ENCODE peak calls at places on chromosomes 12 and 14, in seven cellular contexts. C is A549, I is stomach, Y is H1, R is Peyer's patch, A is breast epithelium, Z is IMR-90. Q is an unnamed sample.

GRCh38 chr14:78327426-78328210 is 157.4 kb downstream of the NRXN3 start:
- DNase-seq in Z (no peak), Y (no peak), A (no peak), I (no peak), C (no peak), R (no peak), Q (no peak)

GRCh38 chr12:69929531-69929930 is 104.5 kb downstream of the MYRFL start:
- DNase-seq in Z (peak), R (no peak), C (no peak), Y (no peak), I (no peak), A (no peak), Q (no peak)

GRCh38 chr14:67485501-67486095 is 2.9 kb downstream of the TMEM229B start:
- DNase-seq in A (no peak), Z (no peak), R (no peak), Y (no peak), C (no peak), I (no peak), Q (no peak)

GRCh38 chr12:75720807-75721206 is 209.4 kb upstream of the KRR1 start:
- DNase-seq in A (peak), C (no peak), R (no peak), I (peak), Y (no peak), Z (no peak), Q (no peak)

GRCh38 chr12:103877934-103878510 is 37.0 kb upstream of the NT5DC3 start:
- DNase-seq in Z (peak), Y (peak), A (peak), C (peak), R (no peak), I (peak), Q (peak)

GRCh38 chr14:76673261-76673660 is 88.0 kb upstream of the VASH1 start:
- DNase-seq in R (no peak), C (no peak), Z (no peak), Y (peak), I (no peak), A (no peak), Q (no peak)

GRCh38 chr14:53510281-53510912 is 357.3 kb upstream of the DDHD1 start:
- DNase-seq in C (no peak), I (no peak), Z (no peak), Y (no peak), R (no peak), A (no peak), Q (no peak)

GRCh38 chr12:47741340-47741703 is 16.0 kb upstream of the ENDOU start:
- DNase-seq in Z (no peak), R (peak), I (peak), A (peak), C (no peak), Y (no peak), Q (peak)

GRCh38 chr12:54680374-54680773 is 32.2 kb upstream of the DCD start:
- DNase-seq in Y (peak), C (peak), I (peak), R (no peak), Z (peak), A (no peak), Q (no peak)

GRCh38 chr14:105006831-105007592 is 13.9 kb downstream of the CDCA4 start:
- DNase-seq in Y (no peak), Z (no peak), C (no peak), I (no peak), A (no peak), R (no peak), Q (no peak)

GRCh38 chr12:62600038-62600437 is 133.4 kb downstream of the MON2 start:
- DNase-seq in A (no peak), C (peak), Z (no peak), R (no peak), I (no peak), Y (no peak), Q (no peak)

GRCh38 chr14:101865288-101865687 is 99.1 kb upstream of the DYNC1H1 start:
- DNase-seq in A (no peak), I (no peak), R (no peak), Z (no peak), Y (no peak), C (no peak), Q (no peak)

GRCh38 chr12:107223816-107224215 is 130.5 kb upstream of the CRY1 start:
- DNase-seq in Y (no peak), Z (peak), C (peak), I (no peak), A (no peak), R (no peak), Q (no peak)

GRCh38 chr12:57694459-57695019 is 607 bp downstream of the OS9 start:
- DNase-seq in Y (no peak), C (no peak), A (no peak), Z (no peak), R (no peak), I (no peak), Q (no peak)

GRCh38 chr14:88271205-88271604 is 51.9 kb downstream of the KCNK10 start:
- DNase-seq in I (no peak), A (no peak), R (no peak), C (no peak), Y (no peak), Z (no peak), Q (no peak)

GRCh38 chr12:57342207-57342691 is 88.6 kb downstream of the R3HDM2 start:
- DNase-seq in I (no peak), A (no peak), R (no peak), C (peak), Y (peak), Z (peak), Q (peak)

GRCh38 chr12:103547929-103548328 is 39.1 kb upstream of the STAB2 start:
- DNase-seq in I (no peak), C (no peak), Z (no peak), A (no peak), Y (no peak), R (no peak), Q (no peak)

GRCh38 chr12:93812616-93813015 is 135.4 kb downstream of the CRADD start:
- DNase-seq in A (no peak), I (no peak), Y (no peak), C (no peak), Z (no peak), R (no peak), Q (no peak)

GRCh38 chr12:92509156-92509758 is 193.5 kb upstream of the PLEKHG7 start:
- DNase-seq in A (no peak), I (no peak), Y (no peak), Z (no peak), R (no peak), C (no peak), Q (no peak)

GRCh38 chr12:70994217-70994788 is 73.8 kb upstream of the PTPRR start:
- DNase-seq in I (no peak), A (no peak), Y (no peak), Z (peak), R (no peak), C (no peak), Q (no peak)

GRCh38 chr14:31961881-31962280 is 115.2 kb upstream of the ARHGAP5 start:
- DNase-seq in Z (no peak), Y (no peak), A (no peak), I (no peak), C (no peak), R (no peak), Q (no peak)

GRCh38 chr14:22888662-22889061 is 5.6 kb downstream of the REM2 start:
- DNase-seq in Y (no peak), C (no peak), Z (no peak), A (no peak), I (no peak), R (no peak), Q (no peak)

GRCh38 chr14:31902002-31902401 is 175.1 kb upstream of the ARHGAP5 start:
- DNase-seq in Y (no peak), R (no peak), A (no peak), Z (no peak), C (no peak), I (peak), Q (no peak)

GRCh38 chr14:65019944-65020566 is 33.4 kb downstream of the FNTB start:
- DNase-seq in Y (no peak), I (peak), R (no peak), A (no peak), C (peak), Z (peak), Q (peak)

GRCh38 chr12:14955876-14956811 is 5.3 kb downstream of the ARHGDIB start:
- DNase-seq in I (no peak), Z (no peak), R (no peak), A (no peak), Y (no peak), C (no peak), Q (no peak)

GRCh38 chr12:34294671-34295365 is 272.5 kb downstream of the ALG10 start:
- DNase-seq in I (no peak), C (no peak), R (no peak), A (no peak), Z (no peak), Y (no peak), Q (no peak)

GRCh38 chr14:21997300-21997699 is 323.7 kb upstream of the OR4E1 start:
- DNase-seq in A (no peak), R (no peak), Z (peak), C (peak), I (no peak), Y (no peak), Q (no peak)

GRCh38 chr14:106269451-106270204 is 743.2 kb downstream of the TMEM121 start:
- DNase-seq in R (no peak), Z (no peak), Y (no peak), C (no peak), A (no peak), I (no peak), Q (no peak)

GRCh38 chr12:48142818-48143674 is 14.3 kb downstream of the ASB8 start:
- DNase-seq in A (no peak), C (no peak), I (no peak), Y (peak), Z (no peak), R (no peak), Q (no peak)

GRCh38 chr12:112979281-112979680 is 962 bp downstream of the OAS2 start:
- DNase-seq in A (no peak), I (peak), Y (no peak), C (no peak), R (no peak), Z (no peak), Q (no peak)

GRCh38 chr12:107404981-107405380 is 280.6 kb upstream of the PWP1 start:
- DNase-seq in A (no peak), Z (peak), R (no peak), Y (no peak), I (no peak), C (peak), Q (no peak)

GRCh38 chr12:55932546-55932919 is 1.6 kb downstream of the DGKA start:
- DNase-seq in C (peak), Y (no peak), Z (peak), I (no peak), R (no peak), A (no peak), Q (no peak)

GRCh38 chr12:90672081-90672480 is 282.9 kb downstream of the CCER1 start:
- DNase-seq in R (no peak), Y (no peak), I (no peak), Z (no peak), A (no peak), C (no peak), Q (no peak)

GRCh38 chr14:32354716-32355115 is 25.6 kb downstream of the AKAP6 start:
- DNase-seq in A (no peak), R (no peak), Y (no peak), C (no peak), Z (no peak), I (no peak), Q (no peak)

GRCh38 chr12:49946086-49946485 is 4.5 kb upstream of the AQP2 start:
- DNase-seq in R (no peak), I (no peak), Z (no peak), C (no peak), Y (no peak), A (no peak), Q (no peak)

DNA sequence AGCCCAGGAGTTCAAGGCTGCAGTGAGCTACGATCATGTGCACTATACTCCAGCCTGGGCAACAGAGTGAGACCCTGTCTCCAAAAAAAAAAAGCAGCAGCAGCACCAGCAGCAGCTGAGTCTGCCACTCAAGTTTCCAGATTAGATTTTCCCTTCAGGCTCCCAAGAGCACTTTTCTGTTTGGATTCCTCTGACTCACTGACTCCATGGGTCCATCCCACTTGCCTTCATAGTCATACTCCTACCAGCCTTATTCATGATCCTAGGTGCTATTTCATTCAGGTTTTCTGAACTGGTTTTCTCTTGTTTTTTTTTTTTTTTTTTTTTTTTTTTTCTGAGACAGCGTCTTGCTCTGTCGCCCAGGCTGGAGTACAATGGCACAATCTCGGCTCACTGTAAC is 6.8 kb upstream of the TWF1 start:
- DNase-seq in Y (no peak), Z (peak), C (no peak), I (no peak), A (no peak), R (no peak), Q (no peak)
- TF ChIP-seq CTCF in Y (no peak), Z (no peak), C (no peak), I (no peak), A (no peak), R (no peak), Q (no peak)

GRCh38 chr12:109111775-109112491 is 4.5 kb upstream of the ACACB start:
- DNase-seq in I (peak), Y (peak), Z (peak), R (peak), A (peak), C (peak), Q (peak)
- TF ChIP-seq POLR2A in I (no peak), Y (no peak), Z (no peak), R (peak), A (no peak), C (no peak), Q (no peak)

GRCh38 chr12:99611590-99611989 is 36.0 kb upstream of the GARIN6 start:
- DNase-seq in C (no peak), Y (no peak), A (no peak), I (no peak), Z (no peak), R (no peak), Q (no peak)
- H3K4me3 ChIP-seq in C (no peak), Y (no peak), A (no peak), I (no peak), Z (no peak), R (no peak), Q (no peak)

DNA sequence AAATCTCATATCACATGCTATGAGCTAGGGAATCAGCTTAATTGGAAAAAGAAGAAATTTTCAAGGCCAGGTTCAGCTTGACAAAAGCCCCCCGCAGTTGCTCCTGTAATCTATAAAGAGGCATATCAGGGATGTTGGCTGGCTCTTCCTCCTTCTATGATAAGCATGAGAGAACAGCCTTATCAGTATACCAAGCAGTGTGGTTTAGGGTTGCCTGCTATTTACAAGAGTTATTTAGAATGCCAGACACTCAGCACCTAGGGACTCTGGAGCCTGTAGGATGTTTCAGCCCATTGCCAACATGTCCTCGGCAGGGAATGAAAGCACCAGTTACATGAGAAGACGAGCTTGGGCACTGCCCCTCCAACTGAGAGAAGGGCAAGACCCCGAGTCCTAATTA is 89.5 kb upstream of the TMPO start:
- DNase-seq in Z (no peak), C (no peak), Y (no peak), A (no peak), I (no peak), R (no peak), Q (no peak)
- TF ChIP-seq CTCF in Z (no peak), C (no peak), Y (no peak), A (no peak), I (no peak), R (no peak), Q (no peak)

DNA sequence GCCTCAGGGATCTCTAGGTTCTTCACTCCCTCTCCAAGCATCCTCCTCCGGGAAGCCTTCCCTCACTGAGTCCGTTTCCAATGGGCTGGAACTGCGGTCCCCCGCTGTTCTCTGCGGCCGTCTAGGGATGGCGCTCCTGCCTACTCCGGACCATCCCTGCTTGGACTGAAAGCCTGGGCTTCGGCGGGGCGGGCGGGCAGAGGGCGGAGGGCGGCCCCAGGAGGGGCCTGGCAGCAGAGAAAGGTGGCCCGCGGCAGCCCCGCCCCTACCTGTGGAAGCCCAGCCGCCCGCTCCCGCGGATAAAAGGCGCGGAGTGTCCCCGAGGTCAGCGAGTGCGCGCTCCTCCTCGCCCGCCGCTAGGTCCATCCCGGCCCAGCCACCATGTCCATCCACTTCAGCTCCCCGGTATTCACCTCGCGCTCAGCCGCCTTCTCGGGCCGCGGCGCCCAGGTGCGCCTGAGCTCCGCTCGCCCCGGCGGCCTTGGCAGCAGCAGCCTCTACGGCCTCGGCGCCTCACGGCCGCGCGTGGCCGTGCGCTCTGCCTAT is at the start of gene KRT7:
- DNase-seq in R (no peak), I (no peak), A (peak), Z (no peak), C (peak), Y (peak), Q (no peak)
- TF ChIP-seq POLR2A in R (no peak), I (no peak), A (peak), Z (no peak), C (peak), Y (no peak), Q (no peak)

GRCh38 chr14:92653162-92653651 is 95.2 kb downstream of the LGMN start:
- DNase-seq in C (no peak), A (no peak), I (no peak), Z (no peak), R (no peak), Y (no peak), Q (no peak)

GRCh38 chr14:92651106-92651792 is 97.2 kb downstream of the LGMN start:
- DNase-seq in Y (no peak), C (no peak), I (peak), Z (no peak), R (no peak), A (no peak), Q (no peak)

GRCh38 chr14:92652413-92653151 is 95.8 kb downstream of the LGMN start:
- DNase-seq in R (no peak), Z (no peak), C (no peak), I (no peak), Y (no peak), A (no peak), Q (no peak)

GRCh38 chr14:92650581-92651105 is 97.8 kb downstream of the LGMN start:
- DNase-seq in C (no peak), R (no peak), I (no peak), Y (no peak), A (no peak), Z (no peak), Q (no peak)

DNA sequence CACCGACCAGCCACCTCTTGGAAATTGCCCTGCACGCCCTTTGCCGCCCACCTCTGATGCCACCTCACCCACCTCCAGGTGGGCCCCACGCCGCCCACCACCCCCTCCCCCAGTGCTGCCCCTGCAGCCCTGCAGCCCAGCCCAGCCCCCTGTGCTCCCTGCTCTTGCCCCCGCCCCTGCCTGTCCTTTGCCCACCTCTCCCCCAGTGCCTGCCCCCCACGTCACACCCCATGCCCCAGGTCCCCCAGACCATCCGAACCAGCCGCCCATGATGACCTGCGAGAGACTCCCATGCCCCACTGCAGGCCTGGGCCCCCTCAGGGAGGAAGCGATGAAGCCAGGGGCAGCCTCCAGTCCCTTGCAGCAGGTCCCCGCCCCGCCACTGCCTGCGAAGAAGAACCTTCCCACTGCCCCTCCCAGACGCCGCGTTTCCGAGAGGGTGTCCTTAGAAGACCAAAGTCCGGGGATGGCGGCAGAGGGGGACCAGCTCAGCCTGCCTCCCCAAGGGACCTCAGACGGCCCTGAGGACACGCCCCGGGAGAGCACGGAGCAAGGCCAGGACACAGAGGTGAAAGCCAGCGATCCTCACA is 96.5 kb downstream of the LGMN start:
- DNase-seq in Y (no peak), Z (no peak), A (no peak), R (peak), C (no peak), I (peak), Q (no peak)
- H3K4me3 ChIP-seq in Y (no peak), Z (no peak), A (peak), R (peak), C (no peak), I (peak), Q (no peak)

GRCh38 chr12:115088328-115088994 is 404.5 kb upstream of the TBX3 start:
- DNase-seq in C (no peak), A (no peak), Y (no peak), R (no peak), Z (no peak), I (no peak), Q (no peak)
- TF ChIP-seq CTCF in C (no peak), A (no peak), Y (no peak), R (no peak), Z (no peak), I (no peak), Q (no peak)